ENCODE peak calls at places on chromosomes 11 and 22, in seven cellular contexts. One of them, this sample, is unnamed.

GRCh38 chr11:134266841-134267251 is 9.3 kb upstream of the GLB1L3 start:
- DNase-seq in HL-60: no peak
- DNase-seq in T-helper 2 cell: no peak
- DNase-seq in psoas muscle: no peak
- DNase-seq in stimulated activated CD8-positive, alpha-beta memory T cell treated with anti-CD3 and anti-CD28 coated beads, Interleukin-7, amount 100 ng/mL, for 24 hours: no peak
- DNase-seq in A549: no peak
- DNase-seq in SIG-M5: no peak
- DNase-seq in this sample: peak

GRCh38 chr11:299951-300735 is 817 bp upstream of the IFITM5 start:
- DNase-seq in stimulated activated CD8-positive, alpha-beta memory T cell treated with anti-CD3 and anti-CD28 coated beads, Interleukin-7, amount 100 ng/mL, for 24 hours: no peak
- DNase-seq in T-helper 2 cell: no peak
- DNase-seq in SIG-M5: no peak
- DNase-seq in A549: no peak
- DNase-seq in HL-60: no peak
- DNase-seq in psoas muscle: peak
- DNase-seq in this sample: peak

GRCh38 chr11:74332272-74332671 is 20.8 kb upstream of the P4HA3 start:
- DNase-seq in psoas muscle: no peak
- DNase-seq in T-helper 2 cell: no peak
- DNase-seq in HL-60: no peak
- DNase-seq in A549: no peak
- DNase-seq in SIG-M5: no peak
- DNase-seq in stimulated activated CD8-positive, alpha-beta memory T cell treated with anti-CD3 and anti-CD28 coated beads, Interleukin-7, amount 100 ng/mL, for 24 hours: no peak
- DNase-seq in this sample: no peak

GRCh38 chr11:122656073-122656630 is 630 bp downstream of the UBASH3B start:
- DNase-seq in HL-60: no peak
- DNase-seq in SIG-M5: no peak
- DNase-seq in T-helper 2 cell: peak
- DNase-seq in A549: peak
- DNase-seq in stimulated activated CD8-positive, alpha-beta memory T cell treated with anti-CD3 and anti-CD28 coated beads, Interleukin-7, amount 100 ng/mL, for 24 hours: no peak
- DNase-seq in psoas muscle: peak
- DNase-seq in this sample: peak

GRCh38 chr11:31325162-31325561 is 44.4 kb downstream of the DCDC1 start:
- DNase-seq in SIG-M5: no peak
- DNase-seq in stimulated activated CD8-positive, alpha-beta memory T cell treated with anti-CD3 and anti-CD28 coated beads, Interleukin-7, amount 100 ng/mL, for 24 hours: no peak
- DNase-seq in A549: no peak
- DNase-seq in T-helper 2 cell: no peak
- DNase-seq in HL-60: no peak
- DNase-seq in psoas muscle: no peak
- DNase-seq in this sample: no peak

GRCh38 chr22:41446057-41446501 is 522 bp downstream of the TOB2 start:
- DNase-seq in HL-60: no peak
- DNase-seq in SIG-M5: no peak
- DNase-seq in psoas muscle: peak
- DNase-seq in stimulated activated CD8-positive, alpha-beta memory T cell treated with anti-CD3 and anti-CD28 coated beads, Interleukin-7, amount 100 ng/mL, for 24 hours: no peak
- DNase-seq in T-helper 2 cell: no peak
- DNase-seq in A549: no peak
- DNase-seq in this sample: no peak

GRCh38 chr11:119795231-119795630 is 66.2 kb upstream of the NECTIN1 start:
- DNase-seq in A549: peak
- DNase-seq in psoas muscle: no peak
- DNase-seq in T-helper 2 cell: no peak
- DNase-seq in SIG-M5: no peak
- DNase-seq in stimulated activated CD8-positive, alpha-beta memory T cell treated with anti-CD3 and anti-CD28 coated beads, Interleukin-7, amount 100 ng/mL, for 24 hours: no peak
- DNase-seq in HL-60: no peak
- DNase-seq in this sample: peak

GRCh38 chr11:71440021-71440755 is 8.0 kb downstream of the DHCR7 start:
- DNase-seq in A549: no peak
- DNase-seq in T-helper 2 cell: no peak
- DNase-seq in SIG-M5: no peak
- DNase-seq in HL-60: no peak
- DNase-seq in stimulated activated CD8-positive, alpha-beta memory T cell treated with anti-CD3 and anti-CD28 coated beads, Interleukin-7, amount 100 ng/mL, for 24 hours: no peak
- DNase-seq in psoas muscle: no peak
- DNase-seq in this sample: no peak

GRCh38 chr22:47027766-47028165 is 265.3 kb downstream of the TBC1D22A start:
- DNase-seq in stimulated activated CD8-positive, alpha-beta memory T cell treated with anti-CD3 and anti-CD28 coated beads, Interleukin-7, amount 100 ng/mL, for 24 hours: no peak
- DNase-seq in A549: no peak
- DNase-seq in T-helper 2 cell: no peak
- DNase-seq in psoas muscle: no peak
- DNase-seq in HL-60: no peak
- DNase-seq in SIG-M5: no peak
- DNase-seq in this sample: no peak

GRCh38 chr11:12159351-12160099 is 49.1 kb downstream of the MICAL2 start:
- DNase-seq in stimulated activated CD8-positive, alpha-beta memory T cell treated with anti-CD3 and anti-CD28 coated beads, Interleukin-7, amount 100 ng/mL, for 24 hours: no peak
- DNase-seq in T-helper 2 cell: no peak
- DNase-seq in psoas muscle: no peak
- DNase-seq in A549: peak
- DNase-seq in SIG-M5: peak
- DNase-seq in HL-60: peak
- DNase-seq in this sample: peak

GRCh38 chr11:62337682-62338181 is 484 bp downstream of the ASRGL1 start:
- DNase-seq in T-helper 2 cell: no peak
- DNase-seq in A549: peak
- DNase-seq in stimulated activated CD8-positive, alpha-beta memory T cell treated with anti-CD3 and anti-CD28 coated beads, Interleukin-7, amount 100 ng/mL, for 24 hours: no peak
- DNase-seq in HL-60: no peak
- DNase-seq in SIG-M5: no peak
- DNase-seq in psoas muscle: peak
- DNase-seq in this sample: peak

GRCh38 chr11:133947298-133947905 is 9.4 kb downstream of the IGSF9B start:
- DNase-seq in A549: peak
- DNase-seq in T-helper 2 cell: peak
- DNase-seq in HL-60: no peak
- DNase-seq in stimulated activated CD8-positive, alpha-beta memory T cell treated with anti-CD3 and anti-CD28 coated beads, Interleukin-7, amount 100 ng/mL, for 24 hours: no peak
- DNase-seq in psoas muscle: peak
- DNase-seq in SIG-M5: no peak
- DNase-seq in this sample: no peak

GRCh38 chr11:133934599-133935550 is 21.9 kb downstream of the IGSF9B start:
- DNase-seq in HL-60: no peak
- DNase-seq in T-helper 2 cell: no peak
- DNase-seq in SIG-M5: no peak
- DNase-seq in stimulated activated CD8-positive, alpha-beta memory T cell treated with anti-CD3 and anti-CD28 coated beads, Interleukin-7, amount 100 ng/mL, for 24 hours: no peak
- DNase-seq in A549: no peak
- DNase-seq in psoas muscle: no peak
- DNase-seq in this sample: no peak

GRCh38 chr11:107549253-107549953 is 16.1 kb downstream of the ALKBH8 start:
- DNase-seq in stimulated activated CD8-positive, alpha-beta memory T cell treated with anti-CD3 and anti-CD28 coated beads, Interleukin-7, amount 100 ng/mL, for 24 hours: no peak
- DNase-seq in HL-60: no peak
- DNase-seq in psoas muscle: no peak
- DNase-seq in T-helper 2 cell: no peak
- DNase-seq in SIG-M5: no peak
- DNase-seq in A549: no peak
- DNase-seq in this sample: no peak

GRCh38 chr11:16946477-16947282 is 67.5 kb downstream of the PLEKHA7 start:
- DNase-seq in A549: no peak
- DNase-seq in SIG-M5: no peak
- DNase-seq in HL-60: no peak
- DNase-seq in psoas muscle: no peak
- DNase-seq in stimulated activated CD8-positive, alpha-beta memory T cell treated with anti-CD3 and anti-CD28 coated beads, Interleukin-7, amount 100 ng/mL, for 24 hours: no peak
- DNase-seq in T-helper 2 cell: no peak
- DNase-seq in this sample: no peak

GRCh38 chr22:27075891-27076290 is 418.5 kb downstream of the MIAT start:
- DNase-seq in stimulated activated CD8-positive, alpha-beta memory T cell treated with anti-CD3 and anti-CD28 coated beads, Interleukin-7, amount 100 ng/mL, for 24 hours: no peak
- DNase-seq in A549: no peak
- DNase-seq in HL-60: no peak
- DNase-seq in T-helper 2 cell: no peak
- DNase-seq in psoas muscle: no peak
- DNase-seq in SIG-M5: no peak
- DNase-seq in this sample: no peak

GRCh38 chr11:111913997-111914396 is 1.5 kb downstream of the HSPB2 start:
- DNase-seq in psoas muscle: peak
- DNase-seq in SIG-M5: no peak
- DNase-seq in HL-60: no peak
- DNase-seq in T-helper 2 cell: no peak
- DNase-seq in A549: no peak
- DNase-seq in stimulated activated CD8-positive, alpha-beta memory T cell treated with anti-CD3 and anti-CD28 coated beads, Interleukin-7, amount 100 ng/mL, for 24 hours: no peak
- DNase-seq in this sample: peak

GRCh38 chr11:95231881-95232605 is 1.0 kb upstream of the SESN3 start:
- DNase-seq in A549: no peak
- DNase-seq in stimulated activated CD8-positive, alpha-beta memory T cell treated with anti-CD3 and anti-CD28 coated beads, Interleukin-7, amount 100 ng/mL, for 24 hours: no peak
- DNase-seq in psoas muscle: peak
- DNase-seq in T-helper 2 cell: peak
- DNase-seq in HL-60: peak
- DNase-seq in SIG-M5: no peak
- DNase-seq in this sample: no peak

GRCh38 chr11:124751391-124751740 is 689 bp downstream of the VSIG2 start:
- DNase-seq in A549: no peak
- DNase-seq in stimulated activated CD8-positive, alpha-beta memory T cell treated with anti-CD3 and anti-CD28 coated beads, Interleukin-7, amount 100 ng/mL, for 24 hours: no peak
- DNase-seq in SIG-M5: no peak
- DNase-seq in T-helper 2 cell: no peak
- DNase-seq in HL-60: no peak
- DNase-seq in psoas muscle: no peak
- DNase-seq in this sample: no peak

GRCh38 chr11:13635290-13635689 is 33.2 kb upstream of the FAR1 start:
- DNase-seq in SIG-M5: no peak
- DNase-seq in A549: no peak
- DNase-seq in stimulated activated CD8-positive, alpha-beta memory T cell treated with anti-CD3 and anti-CD28 coated beads, Interleukin-7, amount 100 ng/mL, for 24 hours: no peak
- DNase-seq in HL-60: no peak
- DNase-seq in psoas muscle: no peak
- DNase-seq in T-helper 2 cell: no peak
- DNase-seq in this sample: no peak

GRCh38 chr22:41447435-41448188 is 1.0 kb upstream of the TOB2 start:
- DNase-seq in SIG-M5: no peak
- DNase-seq in psoas muscle: peak
- DNase-seq in T-helper 2 cell: peak
- DNase-seq in A549: no peak
- DNase-seq in HL-60: no peak
- DNase-seq in stimulated activated CD8-positive, alpha-beta memory T cell treated with anti-CD3 and anti-CD28 coated beads, Interleukin-7, amount 100 ng/mL, for 24 hours: no peak
- DNase-seq in this sample: peak

GRCh38 chr22:37609240-37610152 is 862 bp downstream of the GGA1 start:
- DNase-seq in stimulated activated CD8-positive, alpha-beta memory T cell treated with anti-CD3 and anti-CD28 coated beads, Interleukin-7, amount 100 ng/mL, for 24 hours: no peak
- DNase-seq in SIG-M5: no peak
- DNase-seq in HL-60: no peak
- DNase-seq in T-helper 2 cell: no peak
- DNase-seq in A549: peak
- DNase-seq in psoas muscle: no peak
- DNase-seq in this sample: no peak

GRCh38 chr11:21018248-21018647 is 348.9 kb downstream of the NELL1 start:
- DNase-seq in T-helper 2 cell: no peak
- DNase-seq in A549: no peak
- DNase-seq in stimulated activated CD8-positive, alpha-beta memory T cell treated with anti-CD3 and anti-CD28 coated beads, Interleukin-7, amount 100 ng/mL, for 24 hours: no peak
- DNase-seq in SIG-M5: no peak
- DNase-seq in psoas muscle: no peak
- DNase-seq in HL-60: no peak
- DNase-seq in this sample: no peak

GRCh38 chr22:43007519-43008102 is 7.3 kb downstream of the PACSIN2 start:
- DNase-seq in SIG-M5: no peak
- DNase-seq in A549: no peak
- DNase-seq in psoas muscle: no peak
- DNase-seq in T-helper 2 cell: no peak
- DNase-seq in HL-60: no peak
- DNase-seq in stimulated activated CD8-positive, alpha-beta memory T cell treated with anti-CD3 and anti-CD28 coated beads, Interleukin-7, amount 100 ng/mL, for 24 hours: no peak
- DNase-seq in this sample: no peak

GRCh38 chr11:96293583-96293982 is 49.4 kb downstream of the MAML2 start:
- DNase-seq in T-helper 2 cell: no peak
- DNase-seq in HL-60: no peak
- DNase-seq in A549: no peak
- DNase-seq in SIG-M5: no peak
- DNase-seq in psoas muscle: no peak
- DNase-seq in stimulated activated CD8-positive, alpha-beta memory T cell treated with anti-CD3 and anti-CD28 coated beads, Interleukin-7, amount 100 ng/mL, for 24 hours: no peak
- DNase-seq in this sample: no peak

GRCh38 chr11:116404143-116404800 is 368.5 kb downstream of the BUD13 start:
- DNase-seq in HL-60: no peak
- DNase-seq in stimulated activated CD8-positive, alpha-beta memory T cell treated with anti-CD3 and anti-CD28 coated beads, Interleukin-7, amount 100 ng/mL, for 24 hours: no peak
- DNase-seq in psoas muscle: no peak
- DNase-seq in SIG-M5: no peak
- DNase-seq in A549: no peak
- DNase-seq in T-helper 2 cell: no peak
- DNase-seq in this sample: no peak

GRCh38 chr11:558503-558902 is 2.0 kb downstream of the LMNTD2 start:
- DNase-seq in SIG-M5: no peak
- DNase-seq in psoas muscle: no peak
- DNase-seq in stimulated activated CD8-positive, alpha-beta memory T cell treated with anti-CD3 and anti-CD28 coated beads, Interleukin-7, amount 100 ng/mL, for 24 hours: no peak
- DNase-seq in T-helper 2 cell: no peak
- DNase-seq in HL-60: no peak
- DNase-seq in A549: no peak
- DNase-seq in this sample: no peak

GRCh38 chr22:35514366-35514765 is 26.3 kb upstream of the RASD2 start:
- DNase-seq in SIG-M5: no peak
- DNase-seq in A549: no peak
- DNase-seq in psoas muscle: no peak
- DNase-seq in stimulated activated CD8-positive, alpha-beta memory T cell treated with anti-CD3 and anti-CD28 coated beads, Interleukin-7, amount 100 ng/mL, for 24 hours: no peak
- DNase-seq in HL-60: no peak
- DNase-seq in T-helper 2 cell: no peak
- DNase-seq in this sample: no peak

GRCh38 chr11:61472282-61472681 is 36.3 kb upstream of the LRRC10B start:
- DNase-seq in stimulated activated CD8-positive, alpha-beta memory T cell treated with anti-CD3 and anti-CD28 coated beads, Interleukin-7, amount 100 ng/mL, for 24 hours: no peak
- DNase-seq in HL-60: no peak
- DNase-seq in psoas muscle: peak
- DNase-seq in A549: no peak
- DNase-seq in T-helper 2 cell: no peak
- DNase-seq in SIG-M5: no peak
- DNase-seq in this sample: no peak

This sample was measured in SJSA1.